ENCODE peak calls at places on chromosomes 4 and X, in five cellular contexts. One of them, this sample, is unnamed.

GRCh38 chrX:45758738-45759397 is 558.2 kb upstream of the DIPK2B start:
- DNase-seq in WTC11: no peak
- DNase-seq in HepG2: no peak
- DNase-seq in GM12878: peak; percentile 64
- DNase-seq in K562: no peak
- DNase-seq in this sample: no peak

GRCh38 chr4:179893967-179894590 is 2349.1 kb upstream of the TENM3 start:
- DNase-seq in K562: no peak
- DNase-seq in GM12878: no peak
- DNase-seq in HepG2: no peak
- DNase-seq in WTC11: no peak
- DNase-seq in this sample: no peak

GRCh38 chr4:82833696-82834313 is 35.2 kb upstream of the SCD5 start:
- DNase-seq in WTC11: no peak
- DNase-seq in K562: no peak
- DNase-seq in HepG2: peak; percentile 27
- DNase-seq in GM12878: no peak
- DNase-seq in this sample: no peak

GRCh38 chr4:3679851-3680311 is 86.3 kb upstream of the ADRA2C start:
- DNase-seq in WTC11: peak; percentile 12
- DNase-seq in K562: no peak
- DNase-seq in GM12878: no peak
- DNase-seq in HepG2: no peak
- DNase-seq in this sample: no peak

GRCh38 chr4:624705-625590 is at the start of gene PDE6B:
- DNase-seq in K562: no peak
- DNase-seq in WTC11: peak; percentile 38
- DNase-seq in GM12878: no peak
- DNase-seq in HepG2: no peak
- DNase-seq in this sample: no peak

GRCh38 chrX:115311666-115312065 is 22.2 kb downstream of the LUZP4 start:
- DNase-seq in GM12878: no peak
- DNase-seq in WTC11: peak; percentile 67
- DNase-seq in HepG2: no peak
- DNase-seq in K562: no peak
- DNase-seq in this sample: peak; percentile 29

GRCh38 chrX:65932173-65933084 is 107.5 kb downstream of the VSIG4 start:
- DNase-seq in K562: peak; percentile 9
- DNase-seq in WTC11: peak; percentile 13
- DNase-seq in HepG2: peak; percentile 1
- DNase-seq in GM12878: no peak
- DNase-seq in this sample: no peak

GRCh38 chr4:98945297-98945850 is 16.4 kb upstream of the EIF4E start:
- DNase-seq in WTC11: no peak
- DNase-seq in GM12878: no peak
- DNase-seq in HepG2: no peak
- DNase-seq in K562: no peak
- DNase-seq in this sample: no peak

GRCh38 chrX:23756165-23756564 is 13.1 kb upstream of the ACOT9 start:
- DNase-seq in HepG2: peak; percentile 37
- DNase-seq in WTC11: peak; percentile 56
- DNase-seq in GM12878: peak; percentile 50
- DNase-seq in K562: peak; percentile 63
- DNase-seq in this sample: no peak

GRCh38 chr4:136873555-136873954 is 658.7 kb downstream of the PCDH18 start:
- DNase-seq in K562: no peak
- DNase-seq in GM12878: no peak
- DNase-seq in WTC11: no peak
- DNase-seq in HepG2: no peak
- DNase-seq in this sample: no peak
- TF ChIP-seq SP1 in K562: no peak
- TF ChIP-seq SP1 in GM12878: no peak
- TF ChIP-seq SP1 in WTC11: no peak
- TF ChIP-seq SP1 in HepG2: no peak
- TF ChIP-seq SP1 in this sample: no peak

GRCh38 chr4:58515206-58515605 is 1405.0 kb upstream of the IGFBP7 start:
- DNase-seq in K562: no peak
- DNase-seq in GM12878: no peak
- DNase-seq in HepG2: no peak
- DNase-seq in WTC11: no peak
- DNase-seq in this sample: no peak
- TF ChIP-seq USF2 in K562: no peak
- TF ChIP-seq USF2 in GM12878: no peak
- TF ChIP-seq USF2 in HepG2: no peak
- TF ChIP-seq USF2 in WTC11: no peak
- TF ChIP-seq USF2 in this sample: no peak

DNA sequence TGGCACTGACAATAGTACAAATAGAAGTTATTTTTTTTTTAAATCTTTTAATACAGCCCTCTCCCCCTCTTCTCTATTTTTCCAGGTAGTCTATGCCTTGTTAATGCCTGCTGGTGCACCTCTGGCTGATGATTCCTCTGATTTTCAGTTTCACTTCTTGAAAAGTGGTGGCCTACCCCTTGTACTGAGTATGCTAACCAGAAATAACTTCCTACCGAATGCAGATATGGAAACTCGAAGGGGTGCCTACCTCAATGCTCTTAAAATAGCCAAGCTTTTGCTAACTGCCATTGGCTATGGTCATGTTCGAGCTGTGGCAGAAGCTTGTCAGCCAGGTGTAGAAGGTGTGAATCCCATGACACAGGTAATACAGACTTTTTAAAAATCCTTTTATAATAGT is 99.1 kb downstream of the USP9X start:
- DNase-seq in GM12878: peak; percentile 33
- DNase-seq in K562: no peak
- DNase-seq in HepG2: no peak
- DNase-seq in WTC11: no peak
- DNase-seq in this sample: no peak
- TF ChIP-seq SP1 in GM12878: no peak
- TF ChIP-seq SP1 in K562: no peak
- TF ChIP-seq SP1 in HepG2: no peak
- TF ChIP-seq SP1 in WTC11: no peak
- TF ChIP-seq SP1 in this sample: no peak

DNA sequence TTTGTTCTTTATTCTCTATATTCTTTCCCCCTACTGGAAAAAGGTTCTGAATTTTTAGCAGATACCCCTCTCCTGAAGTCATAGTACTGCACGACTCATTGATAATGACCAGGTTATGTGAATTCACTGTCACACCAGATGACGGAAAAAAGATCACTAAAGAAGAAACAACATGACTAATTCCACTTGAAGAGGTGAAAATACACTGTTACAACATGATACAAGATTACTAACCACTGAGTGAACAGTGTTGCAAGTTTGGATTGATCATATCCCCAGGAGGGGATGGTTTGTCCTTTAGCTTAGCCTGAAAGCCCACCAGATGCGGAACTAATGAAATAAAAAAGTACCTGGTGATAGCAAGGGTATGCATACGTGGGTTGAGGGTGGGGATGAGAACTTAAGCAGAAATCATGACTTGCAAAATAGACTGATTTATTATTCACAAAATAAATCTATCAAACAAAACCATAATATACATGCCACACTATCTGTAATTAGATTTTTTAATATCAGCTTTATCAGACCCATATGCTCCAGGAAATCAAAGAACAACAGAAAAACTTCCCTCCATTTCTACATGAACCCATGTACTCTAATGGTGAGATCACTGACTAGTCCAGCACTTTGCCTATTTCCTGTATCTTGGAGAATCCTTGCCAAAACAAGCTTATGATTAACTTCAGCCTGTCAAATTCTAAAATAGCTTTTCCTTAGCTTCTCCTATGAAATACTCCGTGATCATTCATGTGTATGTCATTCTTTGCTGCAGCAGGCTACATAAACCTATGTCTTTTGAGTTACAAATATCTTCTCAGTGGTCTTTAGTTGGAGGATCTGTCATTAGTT is 257.4 kb upstream of the AGA start:
- DNase-seq in WTC11: no peak
- DNase-seq in K562: no peak
- DNase-seq in HepG2: no peak
- DNase-seq in GM12878: no peak
- DNase-seq in this sample: no peak
- TF ChIP-seq USF2 in WTC11: no peak
- TF ChIP-seq USF2 in K562: no peak
- TF ChIP-seq USF2 in HepG2: no peak
- TF ChIP-seq USF2 in GM12878: no peak
- TF ChIP-seq USF2 in this sample: no peak

GRCh38 chrX:113514906-113515305 is 674.3 kb upstream of the AMOT start:
- DNase-seq in K562: no peak
- DNase-seq in WTC11: no peak
- DNase-seq in HepG2: peak; percentile 47
- DNase-seq in GM12878: no peak
- DNase-seq in this sample: no peak

GRCh38 chrX:113510586-113510985 is 670.0 kb upstream of the AMOT start:
- DNase-seq in WTC11: no peak
- DNase-seq in GM12878: no peak
- DNase-seq in HepG2: no peak
- DNase-seq in K562: no peak
- DNase-seq in this sample: no peak

GRCh38 chrX:113512700-113513395 is 672.2 kb upstream of the AMOT start:
- DNase-seq in WTC11: no peak
- DNase-seq in HepG2: no peak
- DNase-seq in GM12878: no peak
- DNase-seq in K562: no peak
- DNase-seq in this sample: no peak
- TF ChIP-seq SP1 in WTC11: no peak
- TF ChIP-seq SP1 in HepG2: no peak
- TF ChIP-seq SP1 in GM12878: no peak
- TF ChIP-seq SP1 in K562: no peak
- TF ChIP-seq SP1 in this sample: no peak

DNA sequence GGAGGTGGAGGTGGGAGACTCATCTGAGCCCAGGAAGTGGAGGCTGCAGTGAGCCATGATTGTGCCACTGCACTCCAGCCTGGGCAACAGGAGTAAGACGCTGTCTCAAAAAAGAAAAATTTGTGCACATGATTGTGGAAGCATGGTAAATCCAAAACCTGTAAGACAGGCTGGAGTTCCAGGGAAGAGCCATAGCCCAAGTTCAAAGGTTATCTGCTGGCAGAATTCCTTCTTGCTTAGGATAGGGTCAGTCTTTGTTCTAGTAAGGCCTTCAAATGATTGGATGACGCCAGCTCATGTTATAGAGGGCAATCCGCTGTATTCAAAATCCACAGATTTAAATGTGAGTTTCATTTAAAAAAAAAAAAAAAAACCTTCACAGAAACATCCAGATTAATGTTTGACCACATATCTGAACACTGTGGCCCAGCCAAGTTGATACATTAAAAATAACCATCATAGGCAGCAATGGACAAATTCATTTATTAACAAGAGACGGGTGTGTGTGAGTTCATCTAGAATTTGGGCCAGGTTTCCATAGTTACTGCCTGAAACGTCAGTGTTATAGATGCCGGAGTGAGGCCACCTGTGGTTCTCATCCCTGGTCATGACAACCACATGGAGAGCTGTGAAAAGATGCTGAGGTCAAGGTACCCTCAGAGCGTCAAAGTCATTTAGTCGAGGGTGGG is 35.2 kb upstream of the SLC2A9 start:
- DNase-seq in WTC11: no peak
- DNase-seq in HepG2: peak; percentile 57
- DNase-seq in GM12878: no peak
- DNase-seq in K562: no peak
- DNase-seq in this sample: no peak
- TF ChIP-seq USF2 in WTC11: no peak
- TF ChIP-seq USF2 in HepG2: no peak
- TF ChIP-seq USF2 in GM12878: no peak
- TF ChIP-seq USF2 in K562: no peak
- TF ChIP-seq USF2 in this sample: no peak

GRCh38 chrX:20235755-20236154 is 31.0 kb downstream of the RPS6KA3 start:
- DNase-seq in WTC11: no peak
- DNase-seq in GM12878: no peak
- DNase-seq in K562: no peak
- DNase-seq in HepG2: no peak
- DNase-seq in this sample: no peak
- TF ChIP-seq SP1 in WTC11: no peak
- TF ChIP-seq SP1 in GM12878: no peak
- TF ChIP-seq SP1 in K562: no peak
- TF ChIP-seq SP1 in HepG2: no peak
- TF ChIP-seq SP1 in this sample: no peak

GRCh38 chr4:11949355-11949754 is 520.7 kb upstream of the HS3ST1 start:
- DNase-seq in WTC11: no peak
- DNase-seq in HepG2: no peak
- DNase-seq in GM12878: no peak
- DNase-seq in K562: no peak
- DNase-seq in this sample: no peak
- TF ChIP-seq USF2 in WTC11: no peak
- TF ChIP-seq USF2 in HepG2: no peak
- TF ChIP-seq USF2 in GM12878: no peak
- TF ChIP-seq USF2 in K562: no peak
- TF ChIP-seq USF2 in this sample: no peak